ENCODE peak calls at places on chromosome 7, in eight cellular contexts. One of them, this sample, is unnamed.

GRCh38 chr7:97275475-97275874 is 158.0 kb downstream of the SDHAF3 start:
- DNase-seq in brain microvascular endothelial cell: no peak
- DNase-seq in AG04450: no peak
- DNase-seq in RWPE1: no peak
- DNase-seq in heart right ventricle: no peak
- DNase-seq in cardiac muscle cell: no peak
- DNase-seq in dorsolateral prefrontal cortex: no peak
- DNase-seq in uterus: no peak
- DNase-seq in this sample: no peak

GRCh38 chr7:113582471-113582870 is 336.3 kb downstream of the PPP1R3A start:
- DNase-seq in brain microvascular endothelial cell: peak; percentile 73
- DNase-seq in dorsolateral prefrontal cortex: no peak
- DNase-seq in RWPE1: peak; percentile 8
- DNase-seq in uterus: no peak
- DNase-seq in AG04450: no peak
- DNase-seq in cardiac muscle cell: no peak
- DNase-seq in heart right ventricle: no peak
- DNase-seq in this sample: no peak

GRCh38 chr7:101717986-101718746 is 89.1 kb upstream of the MYL10 start:
- DNase-seq in dorsolateral prefrontal cortex: no peak
- DNase-seq in uterus: no peak
- DNase-seq in AG04450: peak; percentile 34
- DNase-seq in RWPE1: peak; percentile 36
- DNase-seq in heart right ventricle: peak; percentile 8
- DNase-seq in brain microvascular endothelial cell: peak; percentile 46
- DNase-seq in cardiac muscle cell: peak; percentile 81
- DNase-seq in this sample: no peak

GRCh38 chr7:139566075-139566474 is 42.6 kb downstream of the CLEC2L start:
- DNase-seq in RWPE1: no peak
- DNase-seq in cardiac muscle cell: no peak
- DNase-seq in heart right ventricle: no peak
- DNase-seq in uterus: no peak
- DNase-seq in AG04450: no peak
- DNase-seq in brain microvascular endothelial cell: no peak
- DNase-seq in dorsolateral prefrontal cortex: no peak
- DNase-seq in this sample: no peak

GRCh38 chr7:139889186-139889871 is 60.3 kb downstream of the TBXAS1 start:
- DNase-seq in RWPE1: peak; percentile 44
- DNase-seq in dorsolateral prefrontal cortex: no peak
- DNase-seq in brain microvascular endothelial cell: no peak
- DNase-seq in AG04450: no peak
- DNase-seq in cardiac muscle cell: no peak
- DNase-seq in uterus: no peak
- DNase-seq in heart right ventricle: no peak
- DNase-seq in this sample: no peak

GRCh38 chr7:108417144-108417543 is 39.1 kb downstream of the NRCAM start:
- DNase-seq in AG04450: no peak
- DNase-seq in heart right ventricle: no peak
- DNase-seq in dorsolateral prefrontal cortex: no peak
- DNase-seq in cardiac muscle cell: no peak
- DNase-seq in uterus: no peak
- DNase-seq in brain microvascular endothelial cell: no peak
- DNase-seq in RWPE1: no peak
- DNase-seq in this sample: no peak

GRCh38 chr7:74627699-74628411 is 29.7 kb upstream of the GTF2I start:
- DNase-seq in cardiac muscle cell: peak; percentile 64
- DNase-seq in RWPE1: no peak
- DNase-seq in heart right ventricle: peak; percentile 16
- DNase-seq in brain microvascular endothelial cell: no peak
- DNase-seq in uterus: no peak
- DNase-seq in AG04450: peak; percentile 21
- DNase-seq in dorsolateral prefrontal cortex: no peak
- DNase-seq in this sample: peak; percentile 11

GRCh38 chr7:148135106-148135505 is 455.5 kb upstream of the C7orf33 start:
- DNase-seq in RWPE1: no peak
- DNase-seq in dorsolateral prefrontal cortex: no peak
- DNase-seq in AG04450: no peak
- DNase-seq in cardiac muscle cell: peak; percentile 57
- DNase-seq in brain microvascular endothelial cell: peak; percentile 8
- DNase-seq in heart right ventricle: no peak
- DNase-seq in uterus: no peak
- DNase-seq in this sample: no peak

GRCh38 chr7:128427289-128427891 is 17.6 kb upstream of the IMPDH1 start:
- DNase-seq in brain microvascular endothelial cell: peak; percentile 42
- DNase-seq in cardiac muscle cell: peak; percentile 78
- DNase-seq in AG04450: no peak
- DNase-seq in RWPE1: peak; percentile 39
- DNase-seq in uterus: no peak
- DNase-seq in dorsolateral prefrontal cortex: no peak
- DNase-seq in heart right ventricle: no peak
- DNase-seq in this sample: no peak

DNA sequence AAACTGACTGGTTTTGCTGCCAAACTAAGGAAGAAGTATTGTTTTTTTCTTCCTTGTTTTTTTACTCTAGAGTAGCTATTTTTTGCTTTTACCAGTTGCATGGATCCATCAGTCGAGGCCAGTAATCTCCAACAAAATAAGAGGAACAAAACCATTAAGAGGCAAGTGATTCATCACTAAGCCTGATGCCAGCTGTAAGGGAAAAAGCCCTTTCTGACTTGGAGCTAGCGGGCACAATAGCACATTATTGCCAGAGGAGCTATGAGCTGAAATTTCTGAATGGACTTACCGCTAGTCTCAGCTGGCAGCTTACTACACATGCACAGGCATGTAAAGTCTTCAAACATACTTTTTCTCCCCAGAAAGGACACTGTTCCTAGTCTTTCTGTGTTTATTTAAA is 41.6 kb upstream of the PTPRZ1 start:
- DNase-seq in heart right ventricle: no peak
- DNase-seq in RWPE1: peak; percentile 14
- DNase-seq in brain microvascular endothelial cell: no peak
- DNase-seq in AG04450: no peak
- DNase-seq in uterus: no peak
- DNase-seq in cardiac muscle cell: no peak
- DNase-seq in dorsolateral prefrontal cortex: no peak
- DNase-seq in this sample: no peak
- H3K27ac ChIP-seq in heart right ventricle: no peak overlapping the region
- H3K27ac ChIP-seq in RWPE1: no peak overlapping the region
- H3K27ac ChIP-seq in brain microvascular endothelial cell: no peak overlapping the region
- H3K27ac ChIP-seq in AG04450: no peak overlapping the region
- H3K27ac ChIP-seq in uterus: no peak overlapping the region
- H3K27ac ChIP-seq in cardiac muscle cell: no peak overlapping the region
- H3K27ac ChIP-seq in dorsolateral prefrontal cortex: peak overlapping the region; percentile 14
- H3K27ac ChIP-seq in this sample: no peak overlapping the region

GRCh38 chr7:7932553-7932952 is 36.0 kb upstream of the GLCCI1 start:
- DNase-seq in dorsolateral prefrontal cortex: no peak
- DNase-seq in heart right ventricle: no peak
- DNase-seq in brain microvascular endothelial cell: no peak
- DNase-seq in uterus: no peak
- DNase-seq in RWPE1: no peak
- DNase-seq in cardiac muscle cell: no peak
- DNase-seq in AG04450: no peak
- DNase-seq in this sample: no peak
- H3K27ac ChIP-seq in dorsolateral prefrontal cortex: no peak overlapping the region
- H3K27ac ChIP-seq in heart right ventricle: no peak overlapping the region
- H3K27ac ChIP-seq in brain microvascular endothelial cell: no peak overlapping the region
- H3K27ac ChIP-seq in uterus: no peak overlapping the region
- H3K27ac ChIP-seq in RWPE1: no peak overlapping the region
- H3K27ac ChIP-seq in cardiac muscle cell: no peak overlapping the region
- H3K27ac ChIP-seq in AG04450: no peak overlapping the region
- H3K27ac ChIP-seq in this sample: no peak overlapping the region

GRCh38 chr7:56097700-56098099 is 4.9 kb upstream of the PHKG1 start:
- DNase-seq in AG04450: peak; percentile 72
- DNase-seq in RWPE1: no peak
- DNase-seq in dorsolateral prefrontal cortex: no peak
- DNase-seq in uterus: peak; percentile 45
- DNase-seq in cardiac muscle cell: peak; percentile 87
- DNase-seq in heart right ventricle: peak; percentile 29
- DNase-seq in brain microvascular endothelial cell: peak; percentile 54
- DNase-seq in this sample: no peak
- H3K27ac ChIP-seq in AG04450: no peak overlapping the region
- H3K27ac ChIP-seq in RWPE1: peak overlapping the region; percentile 75
- H3K27ac ChIP-seq in dorsolateral prefrontal cortex: no peak overlapping the region
- H3K27ac ChIP-seq in uterus: no peak overlapping the region
- H3K27ac ChIP-seq in cardiac muscle cell: no peak overlapping the region
- H3K27ac ChIP-seq in heart right ventricle: no peak overlapping the region
- H3K27ac ChIP-seq in brain microvascular endothelial cell: no peak overlapping the region
- H3K27ac ChIP-seq in this sample: no peak overlapping the region

DNA sequence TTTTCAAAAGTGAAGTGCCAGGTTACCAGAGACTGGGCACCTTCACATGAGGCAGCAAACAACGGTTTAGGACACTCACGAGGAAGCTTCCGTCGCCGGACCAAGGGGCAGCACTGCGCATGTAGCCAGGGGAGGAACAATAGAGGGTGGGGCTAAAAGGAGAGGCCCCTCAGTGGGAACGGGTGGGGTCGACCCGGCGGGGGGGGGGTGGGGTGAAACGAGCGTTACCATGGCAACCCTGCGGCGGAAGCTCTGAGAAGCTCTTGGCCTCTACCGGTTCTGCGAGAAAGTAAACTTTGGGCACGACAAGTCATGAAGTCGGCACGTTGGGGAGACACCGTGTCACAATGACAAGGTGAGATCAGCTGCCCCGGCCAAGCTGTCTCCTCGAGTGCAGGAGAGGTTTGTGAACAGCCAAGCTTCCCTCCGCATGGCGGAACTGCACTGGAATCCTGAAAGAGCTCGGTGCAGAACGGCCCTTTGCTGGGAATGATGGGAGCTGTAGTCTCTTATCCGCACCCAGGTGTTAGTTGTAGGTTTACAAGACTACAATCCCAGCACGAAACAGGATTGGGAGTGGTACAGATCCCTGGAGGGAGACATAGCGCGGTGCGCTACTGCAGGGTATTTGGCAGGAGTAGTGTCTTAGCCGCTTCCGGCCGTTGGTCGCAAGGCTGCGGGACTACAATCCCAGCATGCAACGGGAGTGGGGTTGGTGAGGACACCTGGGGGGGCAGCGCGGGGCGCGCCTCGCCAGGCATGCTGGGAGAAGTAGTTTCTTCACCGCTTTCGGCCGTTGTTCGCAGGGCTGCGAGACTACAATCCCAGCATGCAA is 72.8 kb upstream of the ZNF722 start:
- DNase-seq in dorsolateral prefrontal cortex: peak; percentile 93
- DNase-seq in AG04450: no peak
- DNase-seq in uterus: peak; percentile 58
- DNase-seq in brain microvascular endothelial cell: no peak
- DNase-seq in heart right ventricle: peak; percentile 96
- DNase-seq in RWPE1: no peak
- DNase-seq in cardiac muscle cell: peak; percentile 18
- DNase-seq in this sample: peak; percentile 98
- H3K27ac ChIP-seq in dorsolateral prefrontal cortex: peak overlapping the region; percentile 95
- H3K27ac ChIP-seq in AG04450: no peak overlapping the region
- H3K27ac ChIP-seq in uterus: peak overlapping the region; percentile 57
- H3K27ac ChIP-seq in brain microvascular endothelial cell: no peak overlapping the region
- H3K27ac ChIP-seq in heart right ventricle: peak overlapping the region; percentile 84
- H3K27ac ChIP-seq in RWPE1: no peak overlapping the region
- H3K27ac ChIP-seq in cardiac muscle cell: no peak overlapping the region
- H3K27ac ChIP-seq in this sample: peak overlapping the region; percentile 99

DNA sequence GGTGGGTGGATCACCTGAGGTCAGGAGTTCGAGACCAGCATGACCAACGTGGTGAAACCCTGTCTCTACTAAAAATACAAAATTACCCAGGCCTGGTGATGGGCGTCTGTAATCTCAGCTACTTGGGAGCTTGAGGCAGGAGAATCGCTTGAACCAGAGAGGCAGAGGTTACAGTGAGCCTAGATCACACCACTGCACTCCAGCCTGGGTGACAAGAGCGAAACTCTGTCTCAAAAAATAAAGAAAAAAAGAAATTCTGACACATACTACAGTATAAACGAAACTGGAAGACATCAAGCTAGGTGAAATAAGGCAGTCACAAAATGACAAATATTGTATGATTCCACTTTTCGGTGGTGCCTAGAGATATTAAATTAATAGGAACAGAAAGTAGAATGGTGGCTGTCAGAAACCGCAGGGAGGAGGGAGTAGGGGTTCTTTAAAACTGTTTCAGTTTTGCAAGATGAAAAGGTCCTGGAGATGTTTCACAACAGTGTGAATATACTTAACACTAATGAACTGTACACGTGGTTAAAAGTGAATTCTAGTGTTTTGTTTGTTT is 23.2 kb downstream of the PILRA start:
- DNase-seq in brain microvascular endothelial cell: no peak
- DNase-seq in uterus: no peak
- DNase-seq in AG04450: no peak
- DNase-seq in dorsolateral prefrontal cortex: no peak
- DNase-seq in cardiac muscle cell: no peak
- DNase-seq in heart right ventricle: no peak
- DNase-seq in RWPE1: no peak
- DNase-seq in this sample: no peak
- H3K27ac ChIP-seq in brain microvascular endothelial cell: no peak overlapping the region
- H3K27ac ChIP-seq in uterus: no peak overlapping the region
- H3K27ac ChIP-seq in AG04450: no peak overlapping the region
- H3K27ac ChIP-seq in dorsolateral prefrontal cortex: no peak overlapping the region
- H3K27ac ChIP-seq in cardiac muscle cell: no peak overlapping the region
- H3K27ac ChIP-seq in heart right ventricle: no peak overlapping the region
- H3K27ac ChIP-seq in RWPE1: no peak overlapping the region
- H3K27ac ChIP-seq in this sample: no peak overlapping the region